ENCODE peak calls at places on chromosomes 4 and X, in nine cellular contexts. S is activated CD8-positive, alpha-beta T cell treated with anti-CD3 and anti-CD28 coated beads for 36 hours; X is AG10803; O is Calu3; I is WTC11; G is CD14-positive monocyte; A is body of pancreas; Q is CD4-positive, alpha-beta T cell; L is A673. D is an unnamed sample.

GRCh38 chr4:7350396-7350795 is 84.3 kb downstream of the PSAPL1 start:
- DNase-seq in I (no peak), X (no peak), G (no peak), S (no peak), Q (no peak), O (no peak), A (no peak), L (no peak), D (no peak)

GRCh38 chrX:10582215-10582733 is 38.1 kb downstream of the MID1 start:
- DNase-seq in L (no peak), Q (no peak), G (no peak), A (no peak), S (no peak), O (no peak), I (no peak), X (no peak), D (no peak)

GRCh38 chr4:170589597-170590191 is 499.9 kb upstream of the AADAT start:
- DNase-seq in A (no peak), G (no peak), L (peak; percentile 19), X (peak; percentile 1), S (no peak), I (no peak), O (peak; percentile 12), Q (no peak), D (peak; percentile 25)

GRCh38 chr4:76688737-76689078 is 209.2 kb downstream of the SOWAHB start:
- DNase-seq in Q (no peak), G (no peak), A (no peak), L (no peak), O (no peak), X (no peak), S (no peak), I (no peak), D (peak; percentile 52)

GRCh38 chr4:114734581-114734980 is 136.0 kb downstream of the UGT8 start:
- DNase-seq in I (no peak), S (no peak), L (no peak), O (no peak), G (no peak), A (no peak), Q (no peak), X (peak; percentile 8), D (peak; percentile 5)

GRCh38 chrX:11293113-11293512 is at the start of gene AMELX:
- DNase-seq in I (no peak), S (no peak), Q (no peak), G (no peak), O (no peak), X (no peak), A (no peak), L (no peak), D (no peak)

GRCh38 chr4:81069706-81070331 is 39.3 kb downstream of the BMP3 start:
- DNase-seq in S (peak; percentile 75), A (peak; percentile 73), G (peak; percentile 48), X (peak; percentile 85), O (peak; percentile 54), Q (peak; percentile 27), I (peak; percentile 74), L (peak; percentile 64), D (peak; percentile 90)

GRCh38 chr4:140602714-140603113 is 34.0 kb upstream of the UCP1 start:
- DNase-seq in S (no peak), I (no peak), O (no peak), L (no peak), A (no peak), Q (no peak), G (no peak), X (no peak), D (no peak)

GRCh38 chrX:119647552-119648420 is 41.6 kb upstream of the NKRF start:
- DNase-seq in Q (peak; percentile 18), L (no peak), A (no peak), G (no peak), S (peak; percentile 83), O (no peak), I (no peak), X (no peak), D (no peak)

GRCh38 chrX:129772796-129773431 is 6.8 kb upstream of the SASH3 start:
- DNase-seq in L (no peak), A (no peak), Q (no peak), S (peak; percentile 64), I (no peak), G (peak; percentile 97), X (no peak), O (no peak), D (no peak)

GRCh38 chr4:122602277-122603142 is 18.4 kb downstream of the IL21 start:
- DNase-seq in G (no peak), A (no peak), X (peak; percentile 64), Q (no peak), O (no peak), S (no peak), I (no peak), L (peak; percentile 64), D (peak; percentile 60)

GRCh38 chr4:141759796-141760425 is 123.5 kb downstream of the IL15 start:
- DNase-seq in I (no peak), O (no peak), Q (no peak), X (peak; percentile 39), L (no peak), S (no peak), A (no peak), G (no peak), D (peak; percentile 64)

GRCh38 chrX:107659768-107660167 is 31.5 kb downstream of the PRPS1 start:
- DNase-seq in L (peak; percentile 62), Q (no peak), G (no peak), S (peak; percentile 25), A (no peak), X (peak; percentile 56), O (no peak), I (no peak), D (peak; percentile 62)

GRCh38 chrX:128020701-128021100 is 31.5 kb downstream of the ACTRT1 start:
- DNase-seq in X (no peak), G (no peak), Q (no peak), A (no peak), I (no peak), L (no peak), O (peak; percentile 14), S (no peak), D (peak; percentile 64)

GRCh38 chr4:179695175-179695574 is 2252.9 kb upstream of the AGA start:
- DNase-seq in S (no peak), X (no peak), O (no peak), A (no peak), G (no peak), L (no peak), I (no peak), Q (no peak), D (peak; percentile 90)

GRCh38 chrX:31570658-31571057 is 498.8 kb upstream of the FTHL17 start:
- DNase-seq in O (no peak), G (no peak), S (no peak), A (no peak), L (no peak), Q (no peak), I (no peak), X (no peak), D (no peak)

GRCh38 chr4:119506761-119507160 is 121.8 kb downstream of the PDE5A start:
- DNase-seq in O (no peak), A (no peak), S (no peak), I (no peak), G (no peak), X (no peak), L (no peak), Q (no peak), D (no peak)

GRCh38 chrX:18151661-18152060 is 69.0 kb downstream of the BEND2 start:
- DNase-seq in L (no peak), I (no peak), Q (no peak), G (no peak), S (no peak), O (no peak), A (no peak), X (no peak), D (no peak)

GRCh38 chr4:89514811-89515210 is 207.2 kb upstream of the GPRIN3 start:
- DNase-seq in G (no peak), A (no peak), X (no peak), O (no peak), L (no peak), S (no peak), Q (no peak), I (no peak), D (no peak)

GRCh38 chr4:99300934-99301333 is 10.1 kb upstream of the ADH1A start:
- DNase-seq in S (no peak), I (no peak), O (peak; percentile 45), X (peak; percentile 100), G (no peak), L (peak; percentile 84), A (peak; percentile 66), Q (no peak), D (peak; percentile 89)

GRCh38 chrX:77561372-77561771 is 114.2 kb downstream of the FGF16 start:
- DNase-seq in L (no peak), A (no peak), G (no peak), Q (no peak), O (no peak), X (no peak), I (no peak), S (no peak), D (no peak)
- TF ChIP-seq CTCF in L (no peak), A (no peak), G (no peak), Q (no peak), O (no peak), X (no peak), I (no peak), S (no peak), D (no peak)

GRCh38 chr4:13248621-13249298 is 235.4 kb downstream of the RAB28 start:
- DNase-seq in Q (no peak), G (no peak), I (no peak), L (peak; percentile 44), X (peak; percentile 53), A (no peak), O (no peak), S (no peak), D (peak; percentile 14)
- TF ChIP-seq CTCF in Q (no peak), G (no peak), I (peak; percentile 15), L (peak; percentile 58), X (peak; percentile 35), A (no peak), O (no peak), S (no peak), D (peak; percentile 41)

GRCh38 chrX:3636803-3637202 is 76.6 kb downstream of the PRKX start:
- DNase-seq in Q (no peak), X (no peak), O (no peak), S (no peak), A (no peak), I (no peak), G (no peak), L (no peak), D (no peak)

GRCh38 chrX:3639236-3639635 is 74.2 kb downstream of the PRKX start:
- DNase-seq in Q (no peak), L (peak; percentile 54), S (no peak), I (no peak), X (no peak), A (no peak), O (no peak), G (no peak), D (no peak)

GRCh38 chrX:3638280-3638873 is 75.1 kb downstream of the PRKX start:
- DNase-seq in L (peak; percentile 61), Q (peak; percentile 5), I (peak; percentile 38), S (peak; percentile 29), A (peak; percentile 48), X (peak; percentile 34), O (peak; percentile 43), G (no peak), D (peak; percentile 46)
- TF ChIP-seq CTCF in L (peak; percentile 82), Q (peak; percentile 58), I (peak; percentile 19), S (peak; percentile 46), A (peak; percentile 15), X (peak; percentile 64), O (peak; percentile 35), G (peak; percentile 46), D (peak; percentile 67)

DNA sequence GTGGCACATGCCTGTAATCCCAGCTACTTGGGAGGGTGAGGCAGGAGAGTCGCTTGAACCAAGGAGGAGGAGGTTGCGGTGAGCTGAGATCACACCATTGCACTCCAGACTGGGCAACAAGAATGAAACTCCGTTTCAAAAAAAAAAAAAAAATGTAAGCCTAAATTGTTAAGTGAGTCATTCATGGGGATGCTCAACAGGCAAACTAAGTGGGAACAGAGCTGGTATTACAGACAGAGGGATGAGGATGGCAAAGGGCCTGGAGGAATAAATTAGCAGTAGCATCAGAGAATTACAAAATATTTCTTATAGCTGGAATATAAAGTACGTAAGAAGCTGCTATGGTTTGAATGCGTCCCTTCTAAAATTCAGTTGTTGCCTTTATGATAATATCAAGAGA is 43.4 kb upstream of the OGT start:
- DNase-seq in I (no peak), X (peak; percentile 54), S (no peak), G (no peak), O (no peak), A (no peak), L (no peak), Q (no peak), D (no peak)
- TF ChIP-seq CTCF in I (no peak), X (no peak), S (no peak), G (no peak), O (no peak), A (no peak), L (no peak), Q (no peak), D (no peak)

D was measured in astrocyte of the spinal cord.